ENCODE peak calls at places on chromosome 12, in five cellular contexts. One of them, this sample, is unnamed.

GRCh38 chr12:3313655-3314305 is 177.2 kb upstream of the PRMT8 start:
- DNase-seq in omental fat pad: no peak
- DNase-seq in astrocyte of the spinal cord: no peak
- DNase-seq in tibial artery: no peak
- DNase-seq in stimulated activated CD8-positive, alpha-beta memory T cell treated with anti-CD3 and anti-CD28 coated beads, Interleukin-12 subunit alpha, Interleukin-12 subunit beta, amount 100 ng/mL, for 4 hours: no peak
- DNase-seq in this sample: no peak

GRCh38 chr12:17975239-17975638 is 114.8 kb downstream of the RERGL start:
- DNase-seq in omental fat pad: no peak
- DNase-seq in astrocyte of the spinal cord: no peak
- DNase-seq in tibial artery: no peak
- DNase-seq in stimulated activated CD8-positive, alpha-beta memory T cell treated with anti-CD3 and anti-CD28 coated beads, Interleukin-12 subunit alpha, Interleukin-12 subunit beta, amount 100 ng/mL, for 4 hours: no peak
- DNase-seq in this sample: no peak

GRCh38 chr12:47221256-47222023 is 141.7 kb upstream of the AMIGO2 start:
- DNase-seq in omental fat pad: no peak
- DNase-seq in astrocyte of the spinal cord: peak
- DNase-seq in tibial artery: no peak
- DNase-seq in stimulated activated CD8-positive, alpha-beta memory T cell treated with anti-CD3 and anti-CD28 coated beads, Interleukin-12 subunit alpha, Interleukin-12 subunit beta, amount 100 ng/mL, for 4 hours: no peak
- DNase-seq in this sample: no peak

GRCh38 chr12:96034631-96035282 is 630 bp downstream of the LTA4H start:
- DNase-seq in omental fat pad: no peak
- DNase-seq in astrocyte of the spinal cord: peak
- DNase-seq in tibial artery: no peak
- DNase-seq in stimulated activated CD8-positive, alpha-beta memory T cell treated with anti-CD3 and anti-CD28 coated beads, Interleukin-12 subunit alpha, Interleukin-12 subunit beta, amount 100 ng/mL, for 4 hours: no peak
- DNase-seq in this sample: no peak

GRCh38 chr12:94818970-94819369 is 168.6 kb upstream of the TMCC3 start:
- DNase-seq in omental fat pad: no peak
- DNase-seq in astrocyte of the spinal cord: no peak
- DNase-seq in tibial artery: no peak
- DNase-seq in stimulated activated CD8-positive, alpha-beta memory T cell treated with anti-CD3 and anti-CD28 coated beads, Interleukin-12 subunit alpha, Interleukin-12 subunit beta, amount 100 ng/mL, for 4 hours: no peak
- DNase-seq in this sample: no peak

GRCh38 chr12:21773799-21774198 is 707 bp downstream of the KCNJ8 start:
- DNase-seq in omental fat pad: no peak
- DNase-seq in astrocyte of the spinal cord: peak
- DNase-seq in tibial artery: no peak
- DNase-seq in stimulated activated CD8-positive, alpha-beta memory T cell treated with anti-CD3 and anti-CD28 coated beads, Interleukin-12 subunit alpha, Interleukin-12 subunit beta, amount 100 ng/mL, for 4 hours: no peak
- DNase-seq in this sample: no peak

GRCh38 chr12:106054016-106054415 is 84.7 kb downstream of the NUAK1 start:
- DNase-seq in omental fat pad: no peak
- DNase-seq in astrocyte of the spinal cord: no peak
- DNase-seq in tibial artery: no peak
- DNase-seq in stimulated activated CD8-positive, alpha-beta memory T cell treated with anti-CD3 and anti-CD28 coated beads, Interleukin-12 subunit alpha, Interleukin-12 subunit beta, amount 100 ng/mL, for 4 hours: no peak
- DNase-seq in this sample: no peak

GRCh38 chr12:59055204-59055839 is 135.0 kb upstream of the LRIG3 start:
- DNase-seq in omental fat pad: no peak
- DNase-seq in astrocyte of the spinal cord: peak
- DNase-seq in tibial artery: no peak
- DNase-seq in stimulated activated CD8-positive, alpha-beta memory T cell treated with anti-CD3 and anti-CD28 coated beads, Interleukin-12 subunit alpha, Interleukin-12 subunit beta, amount 100 ng/mL, for 4 hours: no peak
- DNase-seq in this sample: no peak

GRCh38 chr12:111424189-111424792 is 18.6 kb downstream of the SH2B3 start:
- DNase-seq in omental fat pad: no peak
- DNase-seq in astrocyte of the spinal cord: no peak
- DNase-seq in tibial artery: no peak
- DNase-seq in stimulated activated CD8-positive, alpha-beta memory T cell treated with anti-CD3 and anti-CD28 coated beads, Interleukin-12 subunit alpha, Interleukin-12 subunit beta, amount 100 ng/mL, for 4 hours: no peak
- DNase-seq in this sample: no peak

GRCh38 chr12:131783915-131784541 is 44.2 kb upstream of the MMP17 start:
- DNase-seq in omental fat pad: no peak
- DNase-seq in astrocyte of the spinal cord: peak
- DNase-seq in tibial artery: no peak
- DNase-seq in stimulated activated CD8-positive, alpha-beta memory T cell treated with anti-CD3 and anti-CD28 coated beads, Interleukin-12 subunit alpha, Interleukin-12 subunit beta, amount 100 ng/mL, for 4 hours: no peak
- DNase-seq in this sample: no peak

GRCh38 chr12:30880061-30880460 is 46.5 kb upstream of the TSPAN11 start:
- DNase-seq in omental fat pad: no peak
- DNase-seq in astrocyte of the spinal cord: no peak
- DNase-seq in tibial artery: no peak
- DNase-seq in stimulated activated CD8-positive, alpha-beta memory T cell treated with anti-CD3 and anti-CD28 coated beads, Interleukin-12 subunit alpha, Interleukin-12 subunit beta, amount 100 ng/mL, for 4 hours: no peak
- DNase-seq in this sample: no peak

GRCh38 chr12:124884587-124885438 is 21.1 kb upstream of the SCARB1 start:
- DNase-seq in omental fat pad: no peak
- DNase-seq in astrocyte of the spinal cord: no peak
- DNase-seq in tibial artery: no peak
- DNase-seq in stimulated activated CD8-positive, alpha-beta memory T cell treated with anti-CD3 and anti-CD28 coated beads, Interleukin-12 subunit alpha, Interleukin-12 subunit beta, amount 100 ng/mL, for 4 hours: no peak
- DNase-seq in this sample: no peak

GRCh38 chr12:26678697-26679660 is 154.0 kb downstream of the ITPR2 start:
- DNase-seq in omental fat pad: no peak
- DNase-seq in astrocyte of the spinal cord: no peak
- DNase-seq in tibial artery: no peak
- DNase-seq in stimulated activated CD8-positive, alpha-beta memory T cell treated with anti-CD3 and anti-CD28 coated beads, Interleukin-12 subunit alpha, Interleukin-12 subunit beta, amount 100 ng/mL, for 4 hours: no peak
- DNase-seq in this sample: no peak

GRCh38 chr12:62466018-62466595 is 519 bp upstream of the MON2 start:
- DNase-seq in omental fat pad: no peak
- DNase-seq in astrocyte of the spinal cord: peak
- DNase-seq in tibial artery: peak
- DNase-seq in stimulated activated CD8-positive, alpha-beta memory T cell treated with anti-CD3 and anti-CD28 coated beads, Interleukin-12 subunit alpha, Interleukin-12 subunit beta, amount 100 ng/mL, for 4 hours: no peak
- DNase-seq in this sample: peak